ENCODE peak calls at places on chromosome 11, in seven cellular contexts. T, I, B, Y, W, M and V are unnamed samples.

GRCh38 chr11:128824199-128825049 is 42.7 kb downstream of the KCNJ1 start:
- DNase-seq in Y (no peak), M (no peak), T (no peak), I (no peak), B (no peak), W (no peak), V (no peak)

GRCh38 chr11:88384004-88384677 is 46.6 kb upstream of the CTSC start:
- DNase-seq in W (no peak), Y (peak), I (no peak), B (no peak), M (no peak), T (no peak), V (no peak)

GRCh38 chr11:33461726-33462125 is 204.5 kb downstream of the HIPK3 start:
- DNase-seq in T (no peak), I (no peak), M (no peak), Y (no peak), B (no peak), W (no peak), V (no peak)

GRCh38 chr11:123671534-123671933 is 17.1 kb upstream of the SCN3B start:
- DNase-seq in W (no peak), I (no peak), M (no peak), Y (no peak), B (no peak), T (no peak), V (no peak)

GRCh38 chr11:12199231-12199948 is 89.0 kb downstream of the MICAL2 start:
- DNase-seq in T (no peak), I (no peak), M (no peak), B (no peak), Y (no peak), W (no peak), V (no peak)

GRCh38 chr11:36373040-36374010 is 77.2 kb downstream of the PRR5L start:
- DNase-seq in W (no peak), Y (no peak), B (no peak), M (no peak), I (no peak), T (no peak), V (no peak)

GRCh38 chr11:2400069-2400760 is at the start of gene TSSC4:
- DNase-seq in B (peak), M (peak), I (peak), W (peak), T (peak), Y (peak), V (peak)

GRCh38 chr11:60241786-60242185 is 1.2 kb downstream of the MS4A4E start:
- DNase-seq in W (no peak), T (no peak), I (no peak), B (no peak), M (no peak), Y (no peak), V (no peak)

GRCh38 chr11:33735426-33736147 is 636 bp downstream of the CD59 start:
- DNase-seq in Y (no peak), I (no peak), W (peak), M (no peak), T (peak), B (no peak), V (peak)

GRCh38 chr11:104713366-104713765 is 184.9 kb downstream of the CASP12 start:
- DNase-seq in Y (no peak), T (no peak), I (no peak), W (no peak), B (no peak), M (no peak), V (no peak)

GRCh38 chr11:67290801-67291200 is 1.7 kb downstream of the ANKRD13D start:
- DNase-seq in Y (no peak), B (no peak), T (no peak), I (no peak), M (no peak), W (no peak), V (no peak)
- H3K27ac ChIP-seq in Y (no peak), B (peak), T (peak), I (peak), M (no peak), W (no peak), V (no peak)

DNA sequence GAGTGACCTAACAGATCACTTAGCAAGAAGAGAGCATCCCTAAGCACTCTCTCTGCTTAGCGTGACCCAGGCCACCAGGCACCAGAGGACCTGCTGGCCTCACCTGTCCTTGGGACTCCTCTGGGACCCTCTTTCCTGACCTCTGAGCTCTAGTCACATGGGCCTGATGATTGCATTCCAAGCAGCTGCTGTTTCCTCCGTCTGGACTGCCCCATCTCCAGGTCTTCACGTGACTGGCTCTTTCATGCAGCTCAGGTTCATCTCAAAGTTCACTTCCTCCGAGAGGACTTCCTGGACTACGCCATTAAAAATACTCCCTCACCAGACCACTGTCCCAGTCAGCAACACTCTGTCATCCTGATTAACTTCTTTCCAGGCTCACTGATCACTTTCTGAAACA is 2.9 kb downstream of the MMP20 start:
- DNase-seq in I (no peak), Y (no peak), W (no peak), B (peak), T (no peak), M (no peak), V (no peak)
- TF ChIP-seq EP300 in I (no peak), Y (no peak), W (no peak), B (no peak), T (no peak), M (no peak), V (no peak)

DNA sequence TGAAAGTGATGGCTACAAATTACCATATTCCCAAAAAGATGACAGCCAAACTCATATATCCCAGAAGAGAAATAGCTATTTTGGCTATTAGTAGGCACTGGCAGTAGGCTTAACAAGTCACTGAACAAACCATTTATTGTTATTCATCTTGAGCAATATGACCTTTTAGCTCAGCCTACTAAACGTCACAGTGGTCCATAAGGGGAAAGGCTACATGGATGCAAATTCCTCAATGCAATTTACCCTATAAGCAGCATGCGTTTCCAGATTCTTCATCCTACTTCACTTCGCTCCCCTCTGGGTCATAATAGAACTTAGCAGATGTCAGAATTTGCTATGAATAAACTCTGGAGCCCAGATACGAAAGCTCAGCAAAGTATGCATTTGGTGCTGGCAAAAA is 114.0 kb downstream of the SIK3 start:
- DNase-seq in Y (no peak), T (no peak), M (no peak), I (no peak), B (no peak), W (no peak), V (no peak)
- H3K27ac ChIP-seq in Y (no peak), T (peak), M (no peak), I (peak), B (peak), W (peak), V (no peak)

GRCh38 chr11:65491614-65492386 is 7.0 kb upstream of the MALAT1 start:
- DNase-seq in W (no peak), Y (peak), T (peak), I (peak), M (peak), B (no peak), V (peak)

GRCh38 chr11:65492387-65492636 is 6.5 kb upstream of the MALAT1 start:
- DNase-seq in T (no peak), W (no peak), I (no peak), Y (no peak), B (no peak), M (no peak), V (no peak)

GRCh38 chr11:65491163-65491465 is 7.7 kb upstream of the MALAT1 start:
- DNase-seq in I (no peak), T (no peak), Y (no peak), W (no peak), M (no peak), B (no peak), V (no peak)

GRCh38 chr11:65493367-65494176 is 5.3 kb upstream of the MALAT1 start:
- DNase-seq in I (peak), M (no peak), T (peak), W (no peak), Y (peak), B (no peak), V (peak)

DNA sequence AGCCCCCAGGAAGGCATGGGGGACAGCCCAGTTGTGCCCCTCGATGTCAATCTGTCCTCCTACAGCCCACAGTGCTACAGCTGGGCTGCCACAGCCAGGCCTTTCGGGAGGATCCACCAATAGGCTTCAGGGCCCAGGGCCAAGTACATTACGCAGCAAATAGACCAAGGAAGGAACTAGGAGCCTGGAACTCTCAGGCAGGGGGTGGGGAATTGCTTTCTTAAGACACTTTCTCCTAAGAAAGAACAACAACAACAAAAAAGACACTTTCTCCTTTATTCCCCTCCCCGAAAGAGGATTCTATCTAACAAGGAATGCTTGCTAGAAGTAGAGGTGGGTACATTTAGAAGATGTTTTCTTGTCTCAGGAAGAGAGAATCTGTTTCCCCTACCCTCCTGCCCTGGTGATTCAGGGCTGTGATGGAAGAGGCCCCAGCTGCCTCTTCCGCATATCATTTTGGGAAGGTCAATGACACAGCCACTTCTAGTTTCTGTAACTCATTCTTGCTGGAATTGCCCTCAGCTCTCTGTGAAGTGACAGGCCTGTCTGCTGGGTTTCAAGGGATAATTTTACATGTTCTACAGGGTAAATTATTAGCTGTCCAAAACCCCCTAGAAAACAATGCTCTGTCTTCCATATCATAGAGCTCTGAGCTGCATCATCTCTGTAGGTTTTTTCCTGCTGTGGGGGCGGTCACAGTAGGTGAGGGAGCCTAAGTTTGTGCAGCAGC is 6.0 kb upstream of the MALAT1 start:
- DNase-seq in I (peak), T (peak), Y (no peak), W (no peak), M (no peak), B (no peak), V (peak)
- TF ChIP-seq EP300 in I (peak), T (no peak), Y (no peak), W (no peak), M (no peak), B (peak), V (peak)

DNA sequence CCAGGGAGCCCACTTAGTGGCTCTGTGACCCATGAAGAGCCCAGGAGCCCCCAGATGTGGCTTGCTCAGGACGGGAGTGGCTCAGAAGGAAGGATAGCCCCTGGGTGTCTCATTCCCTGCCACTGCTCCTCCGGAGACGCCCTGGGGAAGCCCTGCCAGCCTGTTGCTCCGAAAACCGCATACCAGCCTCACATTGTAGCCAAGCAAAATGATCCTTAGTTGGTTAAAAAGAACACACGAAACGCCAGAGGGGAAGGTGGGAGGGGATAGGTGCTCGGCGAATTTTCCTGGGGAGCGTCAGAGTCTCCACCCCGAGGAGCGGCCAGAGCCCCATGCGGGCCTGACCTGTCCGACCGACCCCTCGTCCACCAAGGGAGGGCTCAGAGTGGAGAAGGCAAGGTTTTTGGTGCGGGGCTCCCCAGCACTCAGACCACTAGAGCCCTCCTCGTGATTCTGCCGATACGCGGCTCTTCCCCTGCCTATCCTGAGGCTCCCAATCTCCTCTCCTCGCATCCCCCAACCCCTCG is 39.5 kb downstream of the DIXDC1 start:
- DNase-seq in I (no peak), Y (no peak), M (no peak), T (no peak), B (no peak), W (no peak), V (peak)
- H3K27ac ChIP-seq in I (peak), Y (no peak), M (no peak), T (peak), B (peak), W (no peak), V (peak)

GRCh38 chr11:61578819-61579218 is 2.1 kb downstream of the SYT7 start:
- DNase-seq in W (no peak), M (no peak), T (no peak), I (no peak), Y (no peak), B (no peak), V (no peak)

GRCh38 chr11:61580292-61580888 is 486 bp downstream of the SYT7 start:
- DNase-seq in T (no peak), B (no peak), Y (peak), I (no peak), W (no peak), M (no peak), V (no peak)

GRCh38 chr11:61579398-61580291 is 1.2 kb downstream of the SYT7 start:
- DNase-seq in I (no peak), Y (no peak), M (no peak), T (no peak), W (no peak), B (no peak), V (no peak)

GRCh38 chr11:61581931-61582330 is 1.1 kb upstream of the SYT7 start:
- DNase-seq in T (no peak), B (no peak), Y (no peak), W (no peak), M (no peak), I (no peak), V (no peak)

GRCh38 chr11:61581030-61581928 is at the start of gene SYT7:
- DNase-seq in T (peak), I (peak), W (peak), Y (peak), M (peak), B (peak), V (peak)
- TF ChIP-seq EP300 in T (no peak), I (peak), W (no peak), Y (no peak), M (no peak), B (no peak), V (no peak)

DNA sequence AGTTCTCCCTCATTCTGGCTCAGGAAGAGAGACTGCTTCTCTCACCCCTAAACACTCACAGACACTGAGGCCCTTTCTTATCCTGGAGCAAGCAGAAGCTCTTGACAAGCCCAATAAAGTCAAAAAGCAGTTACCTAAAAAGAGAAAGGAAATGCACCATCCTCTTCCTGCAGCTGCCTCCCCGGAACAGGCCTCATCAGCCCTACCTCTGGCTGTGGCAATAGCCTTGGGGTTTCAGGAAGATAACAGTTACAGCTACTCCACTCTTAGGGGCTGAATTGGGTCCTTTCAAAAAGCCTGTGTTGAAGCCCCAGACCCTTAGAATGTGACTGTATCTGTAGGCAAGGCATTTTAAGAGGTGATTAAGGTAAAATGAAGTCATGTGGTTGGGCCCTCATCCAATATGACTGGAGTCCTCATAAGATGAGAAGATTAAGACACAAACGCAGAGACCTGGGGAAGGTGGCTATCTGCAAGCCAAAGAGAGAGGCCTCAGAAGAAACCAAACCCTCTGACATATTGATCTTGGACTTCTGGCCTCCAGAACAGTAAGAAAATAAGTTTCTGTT is 3.5 kb upstream of the LGALS12 start:
- DNase-seq in I (no peak), B (no peak), M (no peak), Y (no peak), W (no peak), T (no peak), V (no peak)
- H3K27ac ChIP-seq in I (no peak), B (no peak), M (peak), Y (no peak), W (no peak), T (peak), V (no peak)

DNA sequence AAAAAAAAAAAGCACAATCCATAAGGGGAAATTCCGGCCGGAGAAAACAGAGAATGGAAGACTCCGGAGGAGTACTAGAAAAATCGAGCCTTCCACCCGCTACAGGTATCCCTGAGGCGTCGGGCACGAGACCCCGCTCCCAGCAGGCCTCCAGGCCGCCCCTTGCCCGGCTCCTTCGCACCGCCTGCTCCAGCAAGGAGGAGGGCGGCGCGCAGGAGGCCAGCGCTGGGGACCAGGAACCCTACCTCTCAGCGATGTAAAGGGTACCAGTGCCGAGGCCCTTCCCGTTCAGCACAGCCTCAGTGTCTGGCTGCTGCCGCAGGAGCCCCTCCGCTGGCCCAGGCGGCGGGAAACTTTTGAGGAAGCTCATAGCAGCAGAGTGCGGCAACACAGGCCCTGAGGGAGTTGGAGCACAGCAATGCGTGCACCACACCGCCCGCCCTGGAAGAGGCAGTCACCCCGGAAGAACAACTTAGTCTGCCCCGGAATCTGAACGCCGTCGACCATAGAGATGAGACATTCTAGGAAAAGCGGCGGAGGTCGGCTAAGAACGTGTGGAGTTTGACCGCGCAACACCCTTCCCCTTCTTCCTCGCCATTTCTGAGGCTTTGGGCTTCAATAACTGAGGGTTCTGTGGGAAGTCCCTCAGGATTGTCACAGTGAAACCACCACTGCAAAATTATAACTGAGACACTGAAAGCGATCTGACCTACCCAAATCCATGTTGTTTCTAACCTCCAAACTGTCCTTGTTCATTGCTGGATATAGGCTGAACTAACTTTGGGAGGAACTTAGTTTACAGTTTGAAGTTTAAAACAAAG is at the start of gene CLNS1A:
- DNase-seq in Y (peak), I (peak), W (peak), M (peak), B (peak), T (peak), V (peak)
- TF ChIP-seq EP300 in Y (no peak), I (peak), W (no peak), M (peak), B (no peak), T (no peak), V (no peak)

GRCh38 chr11:84142411-84142810 is 856.2 kb upstream of the CCDC90B start:
- DNase-seq in T (no peak), M (no peak), B (no peak), I (no peak), Y (no peak), W (no peak), V (no peak)
- H3K27ac ChIP-seq in T (no peak), M (no peak), B (no peak), I (no peak), Y (no peak), W (no peak), V (no peak)

DNA sequence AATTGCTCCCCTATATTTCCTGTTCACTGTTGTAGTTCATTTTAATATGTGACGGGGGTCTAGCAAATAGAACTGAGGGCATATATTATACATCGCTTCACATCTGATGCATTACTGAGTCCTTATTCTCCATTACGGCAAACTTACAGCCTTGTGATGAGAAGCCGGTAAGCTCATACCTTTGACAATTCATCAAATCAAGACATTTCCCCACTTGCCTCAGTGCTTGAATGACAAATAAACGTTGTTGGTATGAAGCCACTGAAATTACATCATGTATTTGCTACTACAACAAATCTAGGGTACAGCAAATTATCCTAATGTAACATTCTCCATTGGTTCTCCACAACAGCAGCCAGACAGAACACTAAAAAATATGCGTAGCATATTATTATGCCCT is 1999.8 kb downstream of the LRRC4C start:
- DNase-seq in M (no peak), T (no peak), I (no peak), W (no peak), B (no peak), Y (no peak), V (no peak)
- TF ChIP-seq EP300 in M (no peak), T (no peak), I (no peak), W (no peak), B (no peak), Y (no peak), V (no peak)